ENCODE peak calls at places on chromosomes 13 and 19, in seven cellular contexts. One of them, this sample, is unnamed.

GRCh38 chr19:47044946-47045866 is 3.2 kb downstream of the TMEM160 start:
- DNase-seq in GM12878: no peak
- DNase-seq in esophagus squamous epithelium: no peak
- DNase-seq in breast epithelium: no peak
- DNase-seq in HepG2: no peak
- DNase-seq in stomach: no peak
- DNase-seq in A549: no peak
- DNase-seq in this sample: no peak

GRCh38 chr13:44622701-44623100 is 46.6 kb upstream of the TSC22D1 start:
- DNase-seq in GM12878: no peak
- DNase-seq in A549: no peak
- DNase-seq in stomach: no peak
- DNase-seq in HepG2: no peak
- DNase-seq in breast epithelium: no peak
- DNase-seq in esophagus squamous epithelium: no peak
- DNase-seq in this sample: no peak

GRCh38 chr19:17246681-17247425 is 1.1 kb upstream of the NR2F6 start:
- DNase-seq in stomach: peak
- DNase-seq in A549: no peak
- DNase-seq in HepG2: peak
- DNase-seq in GM12878: no peak
- DNase-seq in breast epithelium: no peak
- DNase-seq in esophagus squamous epithelium: no peak
- DNase-seq in this sample: no peak

GRCh38 chr13:51502206-51502651 is 49.4 kb upstream of the INTS6 start:
- DNase-seq in HepG2: no peak
- DNase-seq in GM12878: peak
- DNase-seq in A549: no peak
- DNase-seq in esophagus squamous epithelium: no peak
- DNase-seq in breast epithelium: no peak
- DNase-seq in stomach: no peak
- DNase-seq in this sample: no peak

GRCh38 chr19:6610934-6611370 is 20.0 kb upstream of the CD70 start:
- DNase-seq in HepG2: no peak
- DNase-seq in stomach: no peak
- DNase-seq in A549: no peak
- DNase-seq in breast epithelium: no peak
- DNase-seq in esophagus squamous epithelium: no peak
- DNase-seq in GM12878: no peak
- DNase-seq in this sample: no peak

GRCh38 chr13:65497265-65497664 is 1732.9 kb downstream of the PCDH9 start:
- DNase-seq in GM12878: no peak
- DNase-seq in A549: no peak
- DNase-seq in stomach: no peak
- DNase-seq in HepG2: no peak
- DNase-seq in breast epithelium: no peak
- DNase-seq in esophagus squamous epithelium: no peak
- DNase-seq in this sample: no peak

GRCh38 chr13:98947925-98948324 is 29.9 kb downstream of the DOCK9 start:
- DNase-seq in esophagus squamous epithelium: no peak
- DNase-seq in GM12878: no peak
- DNase-seq in A549: no peak
- DNase-seq in HepG2: no peak
- DNase-seq in stomach: no peak
- DNase-seq in breast epithelium: no peak
- DNase-seq in this sample: no peak

GRCh38 chr13:46951516-46951915 is 54.7 kb upstream of the HTR2A start:
- DNase-seq in HepG2: no peak
- DNase-seq in stomach: no peak
- DNase-seq in breast epithelium: no peak
- DNase-seq in esophagus squamous epithelium: no peak
- DNase-seq in GM12878: no peak
- DNase-seq in A549: no peak
- DNase-seq in this sample: no peak

GRCh38 chr13:26919311-26919710 is 158.7 kb upstream of the GPR12 start:
- DNase-seq in HepG2: no peak
- DNase-seq in stomach: no peak
- DNase-seq in esophagus squamous epithelium: no peak
- DNase-seq in A549: no peak
- DNase-seq in breast epithelium: no peak
- DNase-seq in GM12878: no peak
- DNase-seq in this sample: no peak

GRCh38 chr19:10624585-10624984 is 768 bp upstream of the SLC44A2 start:
- DNase-seq in GM12878: no peak
- DNase-seq in HepG2: no peak
- DNase-seq in A549: no peak
- DNase-seq in stomach: peak
- DNase-seq in esophagus squamous epithelium: no peak
- DNase-seq in breast epithelium: no peak
- DNase-seq in this sample: no peak

GRCh38 chr19:15432018-15432494 is 13.3 kb upstream of the AKAP8L start:
- DNase-seq in HepG2: no peak
- DNase-seq in A549: peak
- DNase-seq in stomach: no peak
- DNase-seq in GM12878: no peak
- DNase-seq in breast epithelium: no peak
- DNase-seq in esophagus squamous epithelium: no peak
- DNase-seq in this sample: no peak

DNA sequence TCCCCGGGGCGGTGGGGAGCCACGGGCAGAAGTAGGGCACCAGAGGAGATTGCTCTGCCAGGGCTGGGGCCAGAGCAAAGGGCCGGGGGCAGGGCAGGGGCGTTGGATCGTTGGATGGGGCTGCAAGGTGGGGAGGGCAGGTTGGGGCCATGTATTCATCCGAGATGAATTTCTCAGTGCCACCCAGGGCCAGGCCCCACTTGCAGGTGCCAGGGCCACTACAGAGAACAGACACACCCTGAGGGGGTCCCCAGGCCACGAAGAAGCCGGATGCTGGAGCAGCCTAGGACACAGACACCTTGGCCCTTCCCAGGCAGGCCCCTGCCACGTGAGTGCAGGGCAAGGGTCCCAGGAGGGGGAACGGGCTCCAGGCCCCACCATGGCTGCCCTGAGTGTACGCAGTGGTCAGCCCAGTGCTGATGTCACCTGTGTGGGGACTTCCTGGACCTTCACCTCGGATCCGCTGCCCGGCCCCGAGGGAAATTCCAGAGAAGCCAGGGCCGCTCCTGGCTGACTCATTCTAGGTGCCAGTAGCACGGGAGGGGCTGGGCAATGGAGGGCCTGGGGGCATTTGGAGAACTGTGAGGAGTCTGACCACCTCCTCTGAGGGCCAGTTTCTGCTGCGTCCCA is 9.6 kb upstream of the SBNO2 start:
- DNase-seq in HepG2: peak
- DNase-seq in esophagus squamous epithelium: no peak
- DNase-seq in breast epithelium: peak
- DNase-seq in stomach: peak
- DNase-seq in GM12878: peak
- DNase-seq in A549: peak
- DNase-seq in this sample: no peak
- TF ChIP-seq POLR2A in HepG2: peak
- TF ChIP-seq POLR2A in esophagus squamous epithelium: no peak
- TF ChIP-seq POLR2A in breast epithelium: no peak
- TF ChIP-seq POLR2A in stomach: no peak
- TF ChIP-seq POLR2A in GM12878: no peak
- TF ChIP-seq POLR2A in A549: no peak
- TF ChIP-seq POLR2A in this sample: no peak

GRCh38 chr19:52532480-52532879 is 5.0 kb downstream of the ZNF808 start:
- DNase-seq in HepG2: no peak
- DNase-seq in GM12878: no peak
- DNase-seq in A549: no peak
- DNase-seq in breast epithelium: no peak
- DNase-seq in stomach: no peak
- DNase-seq in esophagus squamous epithelium: no peak
- DNase-seq in this sample: no peak
- H3K27ac ChIP-seq in HepG2: no peak
- H3K27ac ChIP-seq in GM12878: no peak
- H3K27ac ChIP-seq in A549: no peak
- H3K27ac ChIP-seq in breast epithelium: no peak
- H3K27ac ChIP-seq in stomach: no peak
- H3K27ac ChIP-seq in esophagus squamous epithelium: no peak
- H3K27ac ChIP-seq in this sample: no peak

DNA sequence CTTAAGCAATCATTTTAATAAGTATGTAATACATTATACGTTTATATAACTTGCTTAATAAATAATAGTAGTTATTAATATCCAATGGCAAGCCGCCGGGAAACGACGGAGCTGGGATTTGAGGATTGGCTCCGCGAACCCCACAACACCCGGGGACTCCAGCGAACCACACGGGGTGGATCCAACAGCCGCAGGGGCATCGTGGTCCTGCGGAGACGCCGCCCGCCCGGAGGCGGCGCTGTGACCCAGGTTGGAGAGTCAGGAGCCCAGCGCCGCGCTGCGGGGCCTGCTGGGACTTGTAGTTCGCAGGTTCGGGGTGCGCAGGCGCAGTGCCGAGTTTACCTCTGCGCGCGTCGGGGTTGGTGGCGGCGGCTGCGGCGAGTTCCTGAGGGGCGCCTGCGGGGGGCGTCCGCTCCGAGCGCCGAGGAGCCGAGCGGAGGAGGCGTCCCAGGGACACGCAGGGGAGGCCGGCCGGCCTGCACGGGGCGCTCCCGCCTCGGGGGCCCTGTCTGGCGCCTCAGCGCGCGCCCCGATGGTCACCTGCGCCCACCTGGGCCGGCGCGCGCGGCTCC is at the start of gene ZNF554:
- DNase-seq in breast epithelium: peak
- DNase-seq in esophagus squamous epithelium: peak
- DNase-seq in A549: peak
- DNase-seq in GM12878: peak
- DNase-seq in stomach: peak
- DNase-seq in HepG2: peak
- DNase-seq in this sample: peak
- TF ChIP-seq POLR2A in breast epithelium: no peak
- TF ChIP-seq POLR2A in esophagus squamous epithelium: no peak
- TF ChIP-seq POLR2A in A549: peak
- TF ChIP-seq POLR2A in GM12878: no peak
- TF ChIP-seq POLR2A in stomach: no peak
- TF ChIP-seq POLR2A in HepG2: peak
- TF ChIP-seq POLR2A in this sample: no peak

DNA sequence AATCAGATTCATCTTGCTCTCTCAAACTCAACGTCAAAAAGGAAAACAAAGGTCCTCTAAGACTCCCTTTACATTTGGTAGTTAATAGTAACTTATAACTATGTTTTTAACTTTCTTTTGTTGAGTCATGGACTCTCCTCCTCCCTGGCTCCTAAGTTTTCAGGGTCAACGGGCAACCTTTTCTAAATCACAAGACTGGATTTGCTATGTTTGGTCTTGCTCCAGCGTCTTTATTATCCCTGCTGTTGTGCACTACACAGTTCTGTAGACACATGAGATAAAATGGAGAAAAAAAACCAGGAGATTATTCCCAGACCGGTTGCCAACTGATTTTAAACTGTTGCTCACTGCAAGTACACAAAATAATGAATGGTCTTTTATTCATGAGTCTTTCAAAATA is 1.9 kb upstream of the ITM2B start:
- DNase-seq in esophagus squamous epithelium: no peak
- DNase-seq in HepG2: no peak
- DNase-seq in A549: no peak
- DNase-seq in stomach: no peak
- DNase-seq in GM12878: no peak
- DNase-seq in breast epithelium: no peak
- DNase-seq in this sample: no peak
- H3K27ac ChIP-seq in esophagus squamous epithelium: peak
- H3K27ac ChIP-seq in HepG2: peak
- H3K27ac ChIP-seq in A549: peak
- H3K27ac ChIP-seq in stomach: no peak
- H3K27ac ChIP-seq in GM12878: no peak
- H3K27ac ChIP-seq in breast epithelium: no peak
- H3K27ac ChIP-seq in this sample: peak

This sample was measured in heart left ventricle.